ENCODE peak calls at places on chromosomes 2 and 18, in five cellular contexts. H, V, T, C and G are unnamed samples.

GRCh38 chr2:195659114-195659513 is 2.1 kb downstream of the SLC39A10 start:
- DNase-seq in C (no peak), V (no peak), H (no peak), T (no peak), G (no peak)

GRCh38 chr2:37000273-37000780 is 34.0 kb upstream of the STRN start:
- DNase-seq in H (no peak), T (no peak), V (no peak), C (no peak), G (no peak)

GRCh38 chr2:191740016-191740419 is 62.1 kb downstream of the NABP1 start:
- DNase-seq in T (no peak), H (no peak), V (no peak), C (no peak), G (no peak)

GRCh38 chr18:44556296-44556695 is 124.4 kb upstream of the SETBP1 start:
- DNase-seq in C (no peak), H (no peak), V (no peak), T (no peak), G (no peak)

GRCh38 chr2:105790467-105791118 is 45.9 kb downstream of the NCK2 start:
- DNase-seq in V (no peak), H (no peak), C (peak; percentile 79), T (no peak), G (no peak)

GRCh38 chr18:75582940-75583339 is 155.4 kb upstream of the SMIM21 start:
- DNase-seq in C (no peak), T (no peak), H (no peak), V (no peak), G (no peak)

GRCh38 chr2:37919631-37920032 is 5.5 kb upstream of the RMDN2 start:
- DNase-seq in C (no peak), T (peak; percentile 78), H (no peak), V (no peak), G (no peak)

GRCh38 chr2:96965781-96966514 is 20.4 kb downstream of the FAM178B start:
- DNase-seq in T (no peak), V (no peak), H (no peak), C (no peak), G (no peak)

GRCh38 chr18:37717098-37717497 is 151.5 kb upstream of the CELF4 start:
- DNase-seq in T (no peak), C (no peak), H (no peak), V (no peak), G (no peak)

GRCh38 chr2:231000211-231000904 is 4.4 kb downstream of the SPATA3 start:
- DNase-seq in T (no peak), C (peak; percentile 57), V (no peak), H (no peak), G (no peak)

GRCh38 chr2:201008000-201008829 is 44.8 kb upstream of the ORC2 start:
- DNase-seq in C (peak; percentile 14), V (no peak), T (no peak), H (no peak), G (no peak)

GRCh38 chr2:238220892-238221521 is 17.5 kb upstream of the ILKAP start:
- DNase-seq in C (no peak), T (no peak), V (no peak), H (no peak), G (no peak)

GRCh38 chr18:43279015-43279758 is 1.9 kb upstream of the SYT4 start:
- DNase-seq in H (no peak), V (no peak), C (no peak), T (no peak), G (no peak)

GRCh38 chr2:85446296-85447221 is 28.0 kb downstream of the SH2D6 start:
- DNase-seq in T (no peak), C (no peak), H (no peak), V (no peak), G (no peak)

GRCh38 chr18:14997367-14997766 is 249.4 kb downstream of the ANKRD30B start:
- DNase-seq in T (no peak), V (no peak), C (no peak), H (no peak), G (peak; percentile 68)

GRCh38 chr2:148590613-148591012 is 53.9 kb upstream of the EPC2 start:
- DNase-seq in C (no peak), T (no peak), H (no peak), V (no peak), G (no peak)

GRCh38 chr2:205411558-205411957 is 270.7 kb upstream of the NRP2 start:
- DNase-seq in C (peak; percentile 53), V (no peak), T (no peak), H (no peak), G (no peak)

GRCh38 chr2:46122971-46123365 is 174.2 kb upstream of the EPAS1 start:
- DNase-seq in V (no peak), H (no peak), T (no peak), C (no peak), G (no peak)

GRCh38 chr2:11866358-11867335 is 120.2 kb downstream of the LPIN1 start:
- DNase-seq in V (no peak), H (no peak), T (no peak), C (no peak), G (no peak)

GRCh38 chr2:168336786-168337388 is 89.5 kb upstream of the STK39 start:
- DNase-seq in H (no peak), C (peak; percentile 78), V (no peak), T (peak; percentile 53), G (no peak)

GRCh38 chr2:102291221-102292075 is 19.9 kb upstream of the IL1RL1 start:
- DNase-seq in H (no peak), C (no peak), V (peak; percentile 25), T (no peak), G (no peak)

GRCh38 chr2:63340443-63340842 is 247.8 kb downstream of the WDPCP start:
- DNase-seq in T (no peak), H (no peak), C (no peak), V (no peak), G (no peak)

GRCh38 chr2:200575957-200576356 is 9.9 kb upstream of the AOX1 start:
- DNase-seq in C (no peak), H (no peak), V (no peak), T (no peak), G (no peak)

GRCh38 chr18:54223568-54224241 is 764 bp downstream of the MBD2 start:
- DNase-seq in V (peak; percentile 36), H (peak; percentile 62), T (peak; percentile 63), C (peak; percentile 86), G (peak; percentile 82)

GRCh38 chr2:20172273-20173052 is 52.5 kb downstream of the SDC1 start:
- DNase-seq in C (no peak), H (no peak), T (no peak), V (no peak), G (no peak)

GRCh38 chr2:233865838-233866237 is 2.3 kb downstream of the MSL3B start:
- DNase-seq in H (no peak), C (no peak), T (no peak), V (no peak), G (no peak)

GRCh38 chr2:173195100-173195499 is 119.5 kb downstream of the MAP3K20 start:
- DNase-seq in T (no peak), C (no peak), V (no peak), H (no peak), G (no peak)

GRCh38 chr18:9366126-9366714 is 31.6 kb downstream of the TWSG1 start:
- DNase-seq in V (no peak), C (peak; percentile 18), T (no peak), H (no peak), G (no peak)

GRCh38 chr2:218270721-218271486 is 585 bp downstream of the PNKD start:
- DNase-seq in H (no peak), T (no peak), C (peak; percentile 43), V (no peak), G (no peak)

GRCh38 chr18:13425357-13426095 is 207.0 kb downstream of the LDLRAD4 start:
- DNase-seq in C (no peak), V (no peak), H (no peak), T (no peak), G (no peak)

GRCh38 chr2:168160897-168161296 is 86.5 kb downstream of the STK39 start:
- DNase-seq in V (no peak), T (no peak), H (no peak), C (no peak), G (no peak)

DNA sequence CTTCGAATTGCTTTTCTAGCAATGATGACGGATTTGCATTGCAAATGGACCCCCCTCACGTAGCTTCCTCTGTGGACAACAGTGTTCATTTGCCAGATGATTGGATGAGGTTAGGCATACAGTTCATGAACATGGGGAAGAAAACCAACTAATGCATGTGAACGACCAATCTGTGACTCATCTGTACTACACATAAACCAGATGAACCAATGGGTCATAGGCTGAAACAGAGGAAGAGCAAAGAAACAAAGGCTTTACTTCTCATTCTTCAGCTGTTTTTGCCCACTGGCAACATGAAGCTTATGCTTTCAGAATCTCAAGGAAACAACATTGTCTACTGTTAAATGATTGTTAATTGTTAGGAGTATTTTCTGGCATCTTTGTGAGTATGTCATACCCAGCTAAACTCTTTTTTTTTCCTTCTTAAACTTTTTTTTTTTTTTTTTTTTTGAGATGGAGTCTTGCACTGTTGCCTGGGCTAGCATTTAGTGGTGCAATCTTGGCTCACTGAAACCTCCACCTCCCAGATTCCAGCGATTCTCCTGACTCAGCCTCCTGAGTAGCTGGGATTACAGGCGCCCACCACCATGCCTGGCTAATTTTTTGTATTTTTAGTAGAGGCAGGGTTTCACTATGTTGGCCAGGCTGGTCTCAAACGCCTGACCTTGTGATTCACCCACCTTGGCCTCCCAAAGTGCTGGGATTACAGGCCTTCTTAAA is 35.5 kb downstream of the EFEMP1 start:
- DNase-seq in V (no peak), C (no peak), T (no peak), H (peak; percentile 12), G (no peak)
- H3K27ac ChIP-seq in V (peak overlapping the region; percentile 63), C (no peak overlapping the region), T (no peak overlapping the region), H (no peak overlapping the region), G (no peak overlapping the region)

GRCh38 chr2:9951272-9951521 is 296 bp upstream of the GRHL1 start:
- DNase-seq in C (no peak), T (no peak), V (no peak), H (no peak), G (no peak)

GRCh38 chr2:9949239-9949991 is 2.1 kb upstream of the GRHL1 start:
- DNase-seq in H (no peak), C (no peak), V (no peak), T (no peak), G (peak; percentile 54)

GRCh38 chr2:9949992-9950520 is 1.4 kb upstream of the GRHL1 start:
- DNase-seq in V (no peak), T (no peak), H (no peak), C (no peak), G (no peak)

GRCh38 chr2:9951522-9952285 is at the start of gene GRHL1:
- DNase-seq in T (peak; percentile 97), C (peak; percentile 94), V (peak; percentile 94), H (peak; percentile 95), G (peak; percentile 97)

GRCh38 chr2:9950521-9951271 is 797 bp upstream of the GRHL1 start:
- DNase-seq in T (peak; percentile 64), C (peak; percentile 50), H (peak; percentile 33), V (peak; percentile 29), G (peak; percentile 87)
- H3K27ac ChIP-seq in T (peak overlapping the region; percentile 64), C (peak overlapping the region; percentile 67), H (peak overlapping the region; percentile 81), V (peak overlapping the region; percentile 70), G (no peak overlapping the region)

DNA sequence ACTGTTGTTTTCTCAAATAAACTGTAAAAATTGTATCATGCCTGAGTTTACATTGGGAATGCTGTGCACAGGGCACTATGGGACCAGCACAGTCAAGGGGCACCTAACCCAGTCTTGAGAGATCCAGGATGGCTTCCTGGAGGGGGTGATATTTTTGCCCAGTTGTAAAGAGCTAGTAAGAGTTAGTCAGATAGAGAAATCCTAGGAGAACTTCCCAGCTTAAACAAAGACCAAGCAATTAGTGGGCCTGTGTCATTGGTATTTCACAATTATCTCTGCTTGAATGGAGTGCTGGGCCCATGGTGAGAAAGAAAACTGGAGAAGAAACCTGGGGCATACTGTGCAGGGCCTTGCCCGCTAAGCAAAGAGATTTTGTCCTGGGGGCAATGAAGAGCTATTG is 12.2 kb downstream of the XDH start:
- DNase-seq in H (no peak), V (no peak), C (no peak), T (no peak), G (no peak)
- H3K27ac ChIP-seq in H (no peak overlapping the region), V (no peak overlapping the region), C (no peak overlapping the region), T (no peak overlapping the region), G (no peak overlapping the region)

GRCh38 chr2:40488927-40489677 is 37.2 kb upstream of the SLC8A1 start:
- DNase-seq in V (no peak), T (no peak), H (no peak), C (no peak), G (no peak)
- H3K27ac ChIP-seq in V (peak overlapping the region; percentile 84), T (peak overlapping the region; percentile 8), H (peak overlapping the region; percentile 3), C (peak overlapping the region; percentile 37), G (peak overlapping the region; percentile 51)